ENCODE peak calls at places on chromosome 13, in five cellular contexts. P is astrocyte of the spinal cord, N is WTC11, X is heart left ventricle, W is IMR-90. H is an unnamed sample.

GRCh38 chr13:97068146-97068545 is 73.9 kb upstream of the OXGR1 start:
- DNase-seq in X (no peak), P (peak; percentile 78), W (peak; percentile 6), N (no peak), H (no peak)

GRCh38 chr13:27022571-27023311 is 148.9 kb downstream of the USP12 start:
- DNase-seq in W (peak; percentile 89), P (peak; percentile 50), X (no peak), N (no peak), H (no peak)

GRCh38 chr13:20173121-20173746 is 12.4 kb upstream of the GJA3 start:
- DNase-seq in W (peak; percentile 34), X (no peak), P (no peak), N (no peak), H (no peak)

GRCh38 chr13:26476111-26476743 is 81.3 kb upstream of the WASF3 start:
- DNase-seq in W (peak; percentile 50), X (peak; percentile 39), P (peak; percentile 35), N (peak; percentile 51), H (no peak)

GRCh38 chr13:40440990-40441820 is 225.2 kb downstream of the FOXO1 start:
- DNase-seq in X (peak; percentile 80), N (no peak), P (peak; percentile 48), W (no peak), H (no peak)

GRCh38 chr13:57631607-57632275 is at the start of gene PCDH17:
- DNase-seq in X (peak; percentile 69), P (peak; percentile 60), W (no peak), N (peak; percentile 54), H (no peak)

GRCh38 chr13:29582171-29582570 is 13.3 kb downstream of the SLC7A1 start:
- DNase-seq in P (no peak), N (no peak), X (peak; percentile 42), W (no peak), H (no peak)

GRCh38 chr13:100100115-100100879 is 11.4 kb downstream of the PCCA start:
- DNase-seq in P (peak; percentile 92), W (peak; percentile 87), X (peak; percentile 20), N (no peak), H (no peak)

GRCh38 chr13:46509981-46510380 is 43.0 kb upstream of the LRCH1 start:
- DNase-seq in W (no peak), N (no peak), X (no peak), P (no peak), H (no peak)

GRCh38 chr13:112213467-112214245 is 146.7 kb downstream of the SOX1 start:
- DNase-seq in N (no peak), W (no peak), P (no peak), X (no peak), H (no peak)

GRCh38 chr13:66899955-66900354 is 330.2 kb downstream of the PCDH9 start:
- DNase-seq in W (peak; percentile 5), X (no peak), P (no peak), N (no peak), H (no peak)

GRCh38 chr13:111572956-111573355 is 252.5 kb downstream of the TEX29 start:
- DNase-seq in N (no peak), P (no peak), W (no peak), X (no peak), H (no peak)

GRCh38 chr13:97434417-97435296 is 688 bp downstream of the RAP2A start:
- DNase-seq in X (peak; percentile 36), P (peak; percentile 37), W (peak; percentile 20), N (peak; percentile 34), H (no peak)

GRCh38 chr13:27080018-27080948 is 91.3 kb downstream of the USP12 start:
- DNase-seq in X (no peak), N (no peak), W (no peak), P (no peak), H (no peak)

GRCh38 chr13:50357586-50358118 is 342.4 kb downstream of the KCNRG start:
- DNase-seq in P (peak; percentile 87), X (peak; percentile 34), N (no peak), W (peak; percentile 93), H (no peak)

GRCh38 chr13:20340759-20341161 is 108.6 kb upstream of the GJB6 start:
- DNase-seq in N (no peak), P (no peak), W (no peak), X (no peak), H (no peak)

GRCh38 chr13:98141938-98142426 is 912 bp upstream of the FARP1 start:
- DNase-seq in N (peak; percentile 39), P (no peak), X (peak; percentile 26), W (no peak), H (no peak)

GRCh38 chr13:60654405-60654804 is 257.4 kb downstream of the TDRD3 start:
- DNase-seq in X (no peak), W (no peak), N (peak; percentile 49), P (peak; percentile 43), H (no peak)

GRCh38 chr13:35621989-35622388 is 145.5 kb upstream of the MAB21L1 start:
- DNase-seq in X (no peak), W (peak; percentile 2), P (no peak), N (no peak), H (no peak)

GRCh38 chr13:80048802-80049201 is 292.1 kb downstream of the SPRY2 start:
- DNase-seq in N (peak; percentile 21), W (peak; percentile 98), X (peak; percentile 91), P (peak; percentile 97), H (peak; percentile 63)

GRCh38 chr13:45100855-45101254 is 19.5 kb upstream of the GTF2F2 start:
- DNase-seq in X (no peak), W (no peak), P (no peak), N (no peak), H (no peak)

GRCh38 chr13:94050039-94050438 is 429.4 kb downstream of the DCT start:
- DNase-seq in N (no peak), P (no peak), X (no peak), W (no peak), H (no peak)

GRCh38 chr13:39385621-39386231 is 217.3 kb downstream of the LHFPL6 start:
- DNase-seq in X (no peak), N (no peak), P (peak; percentile 83), W (peak; percentile 15), H (no peak)

GRCh38 chr13:72255908-72256307 is 388.9 kb upstream of the DACH1 start:
- DNase-seq in W (no peak), N (peak; percentile 58), P (peak; percentile 60), X (no peak), H (no peak)
- TF ChIP-seq CTCF in W (no peak), N (peak; percentile 12), P (peak; percentile 81), X (peak; percentile 15), H (no peak)

DNA sequence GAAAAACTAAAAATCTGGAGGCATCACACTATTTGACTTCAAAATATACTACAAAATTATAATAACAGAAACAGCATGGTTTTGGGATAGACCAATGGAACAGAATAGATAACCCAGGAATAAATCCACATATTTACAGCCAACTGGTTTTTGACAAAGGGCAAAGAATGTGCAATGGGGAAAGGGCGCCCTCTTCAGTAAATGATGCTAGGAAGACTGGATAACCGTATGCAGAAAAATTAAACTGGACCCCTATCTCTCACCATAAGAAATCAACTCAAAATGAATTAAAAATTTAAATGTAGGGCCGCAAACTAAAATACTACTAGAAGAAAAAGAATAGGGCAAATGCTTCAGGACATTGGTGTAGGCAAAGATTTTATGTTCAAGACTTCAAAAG is 440.5 kb upstream of the SGCG start:
- DNase-seq in W (no peak), N (peak; percentile 25), X (no peak), P (no peak), H (no peak)
- TF ChIP-seq CTCF in W (no peak), N (peak; percentile 45), X (no peak), P (no peak), H (no peak)

GRCh38 chr13:86729206-86729605 is 930.0 kb upstream of the SLITRK6 start:
- DNase-seq in X (no peak), W (no peak), N (no peak), P (no peak), H (no peak)

GRCh38 chr13:86737334-86737932 is 933.7 kb upstream of the SLITRK5 start:
- DNase-seq in X (no peak), N (no peak), W (no peak), P (no peak), H (no peak)

DNA sequence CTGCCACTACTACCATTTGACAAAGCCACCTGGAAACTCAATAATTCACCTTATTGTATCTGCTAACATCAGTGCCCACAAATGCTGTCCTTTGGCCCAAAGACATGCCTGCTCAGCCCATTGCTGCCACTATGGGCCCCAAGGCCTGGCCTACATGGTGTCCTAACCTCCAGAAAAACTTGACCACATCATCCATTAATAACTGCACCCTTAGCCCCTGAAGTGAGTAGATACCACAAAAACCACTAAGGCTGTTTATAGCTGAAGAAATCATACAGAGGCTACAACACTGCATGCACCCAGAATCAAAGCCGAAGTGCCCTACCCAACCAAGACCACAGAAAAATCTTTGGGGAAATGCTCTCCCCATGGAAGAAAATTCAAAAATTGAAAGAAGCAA is 932.8 kb upstream of the SLITRK6 start:
- DNase-seq in W (no peak), N (no peak), X (no peak), P (peak; percentile 2), H (no peak)
- TF ChIP-seq CTCF in W (no peak), N (no peak), X (no peak), P (no peak), H (no peak)

DNA sequence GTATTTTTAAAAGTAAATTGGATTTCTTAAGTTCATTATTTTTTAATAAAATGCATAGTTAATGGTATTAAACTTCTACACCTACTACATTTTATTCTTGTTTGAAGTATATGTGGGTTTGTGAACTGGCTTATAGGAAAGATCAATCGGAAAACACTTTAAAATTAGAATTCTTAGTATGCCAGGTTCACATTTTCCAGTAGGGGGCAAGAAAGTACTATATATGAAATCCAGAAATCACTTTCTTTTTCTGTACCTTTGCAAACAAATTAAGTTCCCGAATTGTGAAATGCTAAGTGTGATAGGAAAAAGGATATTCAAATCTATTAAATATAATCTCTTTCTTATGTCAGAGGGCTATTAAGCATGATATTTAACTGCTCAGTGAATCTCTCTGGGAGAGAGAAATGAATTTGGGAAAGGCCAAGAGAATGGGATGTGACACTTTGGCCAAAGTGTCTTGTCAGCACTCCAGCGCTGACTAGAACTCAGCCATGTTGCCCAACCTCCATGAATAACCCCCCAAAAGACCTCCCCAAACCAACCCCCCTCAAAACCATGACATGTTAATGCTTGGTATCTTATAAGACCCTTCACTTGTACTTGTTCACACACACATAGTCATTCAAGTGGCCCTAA is 122.6 kb upstream of the SLC10A2 start:
- DNase-seq in X (no peak), W (no peak), N (no peak), P (peak; percentile 64), H (no peak)
- TF ChIP-seq CTCF in X (peak; percentile 51), W (peak; percentile 19), N (peak; percentile 33), P (peak; percentile 52), H (no peak)

DNA sequence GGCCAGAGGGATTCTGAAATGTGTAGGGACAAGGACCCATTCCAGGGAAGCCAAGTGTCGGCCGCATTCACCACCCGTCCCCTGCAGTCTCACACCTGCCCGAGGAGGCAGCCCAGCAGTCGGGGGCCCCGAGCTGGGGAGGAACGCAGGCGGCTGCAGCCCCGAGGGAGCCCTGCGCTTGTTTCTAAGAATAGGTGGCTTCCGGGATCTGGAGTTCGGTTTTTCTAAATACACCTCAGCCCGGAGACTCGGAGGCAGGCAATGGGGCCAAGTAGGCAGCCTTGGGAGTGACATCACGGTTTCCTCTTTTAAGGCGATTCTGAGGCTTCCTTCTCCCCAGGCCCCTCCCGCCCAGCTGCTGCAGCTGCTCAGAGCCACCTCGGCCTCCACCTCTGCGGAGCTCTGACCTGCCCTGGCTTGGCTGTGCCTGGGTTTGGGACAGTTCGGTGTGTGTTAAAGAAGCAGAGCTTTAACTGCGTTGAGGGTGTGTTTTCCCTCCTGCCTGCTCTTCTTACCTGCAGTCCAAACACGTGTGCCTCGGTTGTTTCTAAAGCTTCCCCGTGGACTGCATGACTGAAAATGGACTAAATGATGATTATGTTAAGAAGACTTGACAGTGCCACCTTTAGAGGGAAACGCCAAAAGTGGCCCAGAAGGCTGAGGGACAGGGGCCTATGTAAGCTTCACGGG is 80.5 kb downstream of the COL4A2 start:
- DNase-seq in W (peak; percentile 84), P (peak; percentile 68), X (peak; percentile 84), N (peak; percentile 56), H (no peak)
- TF ChIP-seq CTCF in W (no peak), P (no peak), X (no peak), N (no peak), H (no peak)

GRCh38 chr13:106942558-106942957 is 374.6 kb upstream of the ARGLU1 start:
- DNase-seq in W (no peak), P (no peak), X (no peak), N (no peak), H (no peak)
- TF ChIP-seq CTCF in W (no peak), P (no peak), X (no peak), N (no peak), H (no peak)

H was measured in omental fat pad.